ENCODE peak calls at places on chromosomes 2 and 18, in four cellular contexts. X is K562, F is Panc1, Z is HCT116. W is an unnamed sample.

GRCh38 chr2:203855274-203855673 is 12.3 kb upstream of the CTLA4 start:
- DNase-seq in F (no peak), Z (no peak), X (no peak), W (no peak)

GRCh38 chr2:74843371-74844298 is 9.7 kb downstream of the HK2 start:
- DNase-seq in X (no peak), Z (no peak), F (no peak), W (peak)

GRCh38 chr2:111029135-111029927 is 91.4 kb upstream of the BCL2L11 start:
- DNase-seq in X (no peak), Z (no peak), F (no peak), W (no peak)

GRCh38 chr18:38951633-38952032 is 1386.0 kb upstream of the CELF4 start:
- DNase-seq in F (no peak), Z (no peak), X (no peak), W (no peak)

GRCh38 chr2:210363261-210363660 is 48.3 kb upstream of the MYL1 start:
- DNase-seq in F (no peak), X (no peak), Z (no peak), W (peak)

GRCh38 chr2:88054300-88055048 is 1.1 kb downstream of the KRCC1 start:
- DNase-seq in Z (no peak), X (no peak), F (no peak), W (no peak)

GRCh38 chr2:54577035-54577434 is 120.9 kb downstream of the SPTBN1 start:
- DNase-seq in F (no peak), Z (no peak), X (peak), W (peak)

GRCh38 chr2:183224933-183225332 is 100.7 kb downstream of the NUP35 start:
- DNase-seq in Z (no peak), F (no peak), X (no peak), W (no peak)

GRCh38 chr2:135490381-135490780 is 40.6 kb downstream of the ZRANB3 start:
- DNase-seq in X (no peak), F (no peak), Z (no peak), W (no peak)

GRCh38 chr2:101961287-101962242 is 30.2 kb upstream of the IL1R2 start:
- DNase-seq in X (no peak), Z (no peak), F (no peak), W (peak)

GRCh38 chr18:23377669-23378469 is 75.2 kb upstream of the RIOK3 start:
- DNase-seq in Z (peak), X (no peak), F (peak), W (peak)

GRCh38 chr2:95027369-95027720 is 1.8 kb downstream of the MAL start:
- DNase-seq in Z (no peak), F (no peak), X (no peak), W (no peak)

GRCh38 chr2:70871398-70872211 is 36.0 kb upstream of the CD207 start:
- DNase-seq in Z (peak), X (peak), F (peak), W (peak)

GRCh38 chr2:209113030-209113429 is 310.8 kb upstream of the MAP2 start:
- DNase-seq in Z (no peak), X (no peak), F (no peak), W (no peak)

GRCh38 chr2:46893231-46893943 is 22.2 kb downstream of the MCFD2 start:
- DNase-seq in X (peak), Z (no peak), F (no peak), W (no peak)

GRCh38 chr2:99757715-99758114 is 267.9 kb upstream of the REV1 start:
- DNase-seq in F (no peak), Z (no peak), X (no peak), W (no peak)

GRCh38 chr2:170813611-170814550 is 2.8 kb upstream of the GAD1 start:
- DNase-seq in F (no peak), Z (no peak), X (peak), W (peak)

GRCh38 chr2:137706786-137707613 is 257.3 kb upstream of the HNMT start:
- DNase-seq in X (no peak), Z (no peak), F (no peak), W (no peak)

GRCh38 chr2:12045864-12046291 is 299.4 kb downstream of the LPIN1 start:
- DNase-seq in Z (no peak), X (no peak), F (no peak), W (no peak)

GRCh38 chr2:152600698-152601097 is 116.6 kb downstream of the PRPF40A start:
- DNase-seq in Z (no peak), F (no peak), X (no peak), W (no peak)

GRCh38 chr2:150878347-150878746 is 383.3 kb downstream of the RBM43 start:
- DNase-seq in X (no peak), Z (peak), F (peak), W (peak)

GRCh38 chr2:160324917-160325316 is 124.8 kb upstream of the ITGB6 start:
- DNase-seq in F (no peak), Z (no peak), X (no peak), W (peak)

GRCh38 chr2:235639387-235639786 is 145.5 kb downstream of the AGAP1 start:
- DNase-seq in X (no peak), Z (no peak), F (no peak), W (no peak)
- TF ChIP-seq TCF7L2 in X (no peak), Z (no peak), F (no peak), W (no peak)

GRCh38 chr2:48048725-48049124 is 142.4 kb upstream of the FBXO11 start:
- DNase-seq in Z (no peak), F (no peak), X (no peak), W (no peak)

GRCh38 chr2:48045613-48046012 is 139.3 kb upstream of the FBXO11 start:
- DNase-seq in F (no peak), X (no peak), Z (no peak), W (no peak)

GRCh38 chr2:48050711-48051110 is 144.4 kb upstream of the FBXO11 start:
- DNase-seq in Z (no peak), F (no peak), X (no peak), W (no peak)

GRCh38 chr2:48043746-48044145 is 137.4 kb upstream of the FBXO11 start:
- DNase-seq in X (no peak), Z (no peak), F (no peak), W (no peak)

GRCh38 chr2:48049371-48049770 is 143.1 kb upstream of the FBXO11 start:
- DNase-seq in Z (no peak), F (no peak), X (no peak), W (no peak)
- TF ChIP-seq TCF7L2 in Z (no peak), F (no peak), X (no peak), W (no peak)

GRCh38 chr2:60503923-60504514 is 49.4 kb downstream of the BCL11A start:
- DNase-seq in Z (no peak), F (no peak), X (no peak), W (no peak)
- TF ChIP-seq TCF7L2 in Z (no peak), F (no peak), X (no peak), W (no peak)

GRCh38 chr2:9799729-9800632 is 43.3 kb upstream of the TAF1B start:
- DNase-seq in F (peak), X (peak), Z (peak), W (peak)

GRCh38 chr2:9797681-9798556 is 45.4 kb upstream of the TAF1B start:
- DNase-seq in Z (no peak), X (no peak), F (no peak), W (peak)

GRCh38 chr2:9800639-9800974 is 42.7 kb upstream of the TAF1B start:
- DNase-seq in F (no peak), X (no peak), Z (no peak), W (no peak)

GRCh38 chr2:9797086-9797485 is 46.2 kb upstream of the TAF1B start:
- DNase-seq in X (no peak), F (no peak), Z (no peak), W (no peak)

DNA sequence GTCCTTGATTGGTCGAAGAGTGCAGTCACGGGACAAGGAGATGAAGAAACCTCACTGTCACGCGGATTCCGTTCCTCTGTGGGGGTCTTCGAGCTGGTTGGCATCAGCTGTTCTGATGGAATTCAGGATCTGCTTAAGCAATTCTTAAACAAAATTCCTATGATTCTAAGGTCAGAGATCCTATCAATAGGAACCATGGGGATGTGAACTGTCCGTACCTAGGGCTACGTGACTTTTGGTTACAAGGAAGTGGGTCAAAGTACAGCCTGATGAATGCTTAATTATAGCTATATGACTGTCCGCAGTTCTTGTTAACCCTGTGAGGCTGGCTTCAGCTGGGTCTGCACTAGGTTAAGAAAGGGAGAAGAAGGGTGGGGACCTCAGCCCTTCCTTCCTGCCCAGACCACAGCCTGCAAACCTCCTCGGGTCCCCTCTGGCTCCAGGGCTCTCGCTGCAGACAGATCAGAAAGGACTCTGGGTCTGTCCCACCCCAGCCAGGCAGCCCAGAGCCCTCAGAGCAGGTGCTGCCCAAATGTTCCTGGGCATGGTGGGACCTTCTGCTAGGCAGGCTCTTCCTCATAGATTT is 44.2 kb upstream of the TAF1B start:
- DNase-seq in Z (no peak), F (no peak), X (no peak), W (peak)
- TF ChIP-seq TCF7L2 in Z (no peak), F (no peak), X (no peak), W (no peak)

GRCh38 chr18:59848002-59848401 is 51.8 kb upstream of the PMAIP1 start:
- DNase-seq in F (no peak), Z (no peak), X (no peak), W (no peak)
- TF ChIP-seq TCF7L2 in F (no peak), Z (no peak), X (no peak), W (no peak)

DNA sequence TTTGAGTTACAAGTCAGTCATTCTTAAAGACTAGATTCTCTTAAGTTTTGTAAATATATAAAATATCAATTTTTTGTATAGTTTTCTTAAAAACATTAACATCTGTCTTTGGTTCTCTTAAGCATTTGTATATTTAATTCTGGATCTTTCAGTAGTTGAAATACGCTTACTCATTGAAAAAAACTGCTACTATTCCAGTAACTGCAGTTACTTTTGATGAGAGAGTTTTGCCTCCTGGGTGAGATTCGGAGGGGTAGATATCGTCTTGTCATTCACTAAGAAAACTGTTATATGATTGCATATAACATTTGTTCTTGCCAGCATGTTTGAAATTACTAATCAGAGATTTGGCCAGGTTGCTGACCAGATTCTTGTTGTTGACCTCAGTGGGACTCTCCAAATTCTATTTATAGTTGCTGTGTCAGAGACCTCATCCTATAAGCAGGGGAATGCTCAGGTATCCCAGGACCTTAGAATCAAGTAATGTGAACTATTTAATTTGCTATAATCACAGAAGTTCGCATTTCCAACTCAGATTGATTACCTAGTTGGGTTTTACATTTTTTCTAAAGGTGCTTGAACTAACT is 7.9 kb downstream of the AGPS start:
- DNase-seq in F (no peak), X (no peak), Z (no peak), W (no peak)
- TF ChIP-seq TCF7L2 in F (no peak), X (no peak), Z (no peak), W (no peak)